ENCODE peak calls at places on chromosomes 3 and 15, in five cellular contexts. K is Peyer's patch, Q is ovary, U is A549, E is tibial nerve. L is an unnamed sample. For H3K4me1, the result is how much of the 10 kb centered on the place peaks cover.

GRCh38 chr3:127072221-127072771 is 89.4 kb downstream of the PLXNA1 start:
- DNase-seq in K (no peak), Q (no peak), U (no peak), E (no peak), L (peak)

GRCh38 chr3:64399205-64399800 is 174.0 kb upstream of the PRICKLE2 start:
- DNase-seq in K (no peak), Q (peak), U (peak), E (no peak), L (no peak)

GRCh38 chr3:98680723-98681122 is 82.4 kb upstream of the ST3GAL6 start:
- DNase-seq in K (no peak), Q (no peak), U (no peak), E (no peak), L (no peak)

GRCh38 chr3:133855772-133856171 is 39.9 kb downstream of the RAB6B start:
- DNase-seq in K (no peak), Q (no peak), U (no peak), E (no peak), L (no peak)

GRCh38 chr3:88150771-88151170 is 1.0 kb downstream of the C3orf38 start:
- DNase-seq in K (no peak), Q (no peak), U (no peak), E (no peak), L (no peak)

GRCh38 chr3:179954226-179954870 is 82.4 kb downstream of the PEX5L start:
- DNase-seq in K (no peak), Q (no peak), U (no peak), E (no peak), L (no peak)

GRCh38 chr15:92438471-92438870 is 44.8 kb downstream of the ST8SIA2 start:
- DNase-seq in K (no peak), Q (no peak), U (no peak), E (no peak), L (no peak)

GRCh38 chr3:17181413-17181907 is 296.7 kb downstream of the PLCL2 start:
- DNase-seq in K (no peak), Q (no peak), U (no peak), E (no peak), L (no peak)

DNA sequence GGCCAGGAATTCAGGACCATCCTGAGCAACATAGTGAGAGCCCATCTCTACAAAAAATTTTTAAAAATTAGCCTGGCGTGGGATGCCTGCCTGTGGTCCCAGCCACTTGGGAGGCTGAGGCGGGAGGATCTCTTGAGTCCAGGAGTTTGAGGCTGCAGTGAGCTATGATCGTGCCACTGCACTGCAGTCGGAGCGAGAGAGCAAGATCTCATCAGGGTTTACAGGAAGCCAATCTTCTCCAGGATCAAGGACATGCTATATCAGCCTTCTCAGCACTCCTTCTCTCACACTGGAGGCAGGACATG is 451 bp upstream of the STOML1 start:
- DNase-seq in K (no peak), Q (no peak), U (no peak), E (no peak), L (no peak)
- H3K4me1 ChIP-seq in K (under half), Q (under half), U (under half), E (half or more), L (under half)

GRCh38 chr3:172142074-172143059 is 103.0 kb downstream of the FNDC3B start:
- DNase-seq in K (peak), Q (no peak), U (peak), E (no peak), L (no peak)
- TF ChIP-seq POLR2A in K (no peak), Q (no peak), U (no peak), E (no peak), L (no peak)

GRCh38 chr3:188174309-188175044 is 20.5 kb downstream of the LPP start:
- DNase-seq in K (no peak), Q (no peak), U (no peak), E (no peak), L (no peak)

GRCh38 chr3:188176476-188176875 is 22.5 kb downstream of the LPP start:
- DNase-seq in K (no peak), Q (no peak), U (no peak), E (no peak), L (no peak)

GRCh38 chr3:188170461-188171459 is 16.8 kb downstream of the LPP start:
- DNase-seq in K (no peak), Q (no peak), U (peak), E (no peak), L (no peak)

GRCh38 chr3:188169826-188170455 is 16.0 kb downstream of the LPP start:
- DNase-seq in K (no peak), Q (no peak), U (no peak), E (peak), L (no peak)

DNA sequence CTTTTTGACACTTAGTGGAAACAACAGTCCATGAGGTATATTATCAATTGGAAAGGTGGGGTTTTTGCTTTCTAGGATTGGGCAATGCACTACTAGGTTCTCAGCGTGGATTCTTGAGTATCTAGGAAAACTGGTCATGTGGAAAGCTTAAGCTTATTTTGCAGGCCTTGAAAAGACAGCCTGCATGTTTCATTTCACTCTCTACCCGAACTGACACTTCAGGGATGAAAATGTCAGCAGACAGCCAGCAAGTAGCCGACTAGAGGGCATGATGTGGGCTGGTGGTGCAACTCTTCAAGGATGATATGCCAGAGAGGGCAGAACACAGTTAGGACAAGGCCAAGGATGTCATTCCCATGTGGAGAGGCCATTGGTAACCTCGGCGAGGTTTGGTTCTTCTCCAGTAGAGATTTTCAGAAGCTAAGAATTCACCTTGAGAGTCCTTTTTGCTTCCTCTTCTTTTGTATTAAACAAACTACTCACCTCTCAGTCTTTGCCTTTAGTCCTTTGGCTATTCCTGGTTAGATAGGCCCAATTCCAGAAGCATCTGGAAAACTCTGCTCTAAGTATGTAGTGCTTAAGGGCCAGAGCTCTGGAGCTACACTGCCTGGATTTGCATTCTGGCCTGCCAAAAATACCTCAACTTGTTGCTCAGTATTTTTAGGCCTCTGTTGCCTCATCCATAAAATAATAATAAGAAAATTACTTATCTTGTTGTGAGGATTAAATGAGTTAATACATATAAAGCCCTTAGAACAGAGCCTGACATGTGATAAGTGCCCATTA is 17.9 kb downstream of the LPP start:
- DNase-seq in K (no peak), Q (no peak), U (no peak), E (no peak), L (no peak)
- H3K4me1 ChIP-seq in K (under half), Q (under half), U (half or more), E (under half), L (under half)

DNA sequence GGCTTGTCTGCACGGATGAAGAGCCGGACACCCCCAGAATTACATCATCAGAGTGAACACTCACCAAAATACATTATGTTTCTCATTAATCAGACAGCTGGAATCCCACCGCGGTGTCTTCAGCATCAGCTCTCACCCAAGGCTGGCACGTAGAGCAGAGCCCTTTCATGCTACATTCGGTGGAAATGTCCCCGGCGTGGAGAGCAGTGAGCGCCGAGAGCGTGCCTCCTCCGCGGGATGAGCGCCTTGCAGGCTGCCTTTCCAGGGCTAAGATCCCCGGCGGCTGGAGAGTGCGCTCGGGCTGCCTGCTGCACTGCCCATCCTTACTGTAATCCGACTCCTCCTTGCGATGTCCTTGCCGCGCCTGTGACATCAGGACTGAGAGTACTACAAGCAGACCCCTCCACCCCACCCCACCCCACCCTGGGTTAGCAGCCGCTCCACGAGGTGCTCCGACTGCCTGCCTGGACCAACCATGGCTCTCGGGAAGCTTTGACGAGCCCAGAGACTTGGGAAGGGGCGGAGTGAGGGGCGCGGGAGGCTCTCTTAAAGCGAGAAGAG is at the start of gene ZNF385D:
- DNase-seq in K (peak), Q (peak), U (no peak), E (peak), L (peak)
- TF ChIP-seq POLR2A in K (no peak), Q (no peak), U (no peak), E (no peak), L (no peak)

DNA sequence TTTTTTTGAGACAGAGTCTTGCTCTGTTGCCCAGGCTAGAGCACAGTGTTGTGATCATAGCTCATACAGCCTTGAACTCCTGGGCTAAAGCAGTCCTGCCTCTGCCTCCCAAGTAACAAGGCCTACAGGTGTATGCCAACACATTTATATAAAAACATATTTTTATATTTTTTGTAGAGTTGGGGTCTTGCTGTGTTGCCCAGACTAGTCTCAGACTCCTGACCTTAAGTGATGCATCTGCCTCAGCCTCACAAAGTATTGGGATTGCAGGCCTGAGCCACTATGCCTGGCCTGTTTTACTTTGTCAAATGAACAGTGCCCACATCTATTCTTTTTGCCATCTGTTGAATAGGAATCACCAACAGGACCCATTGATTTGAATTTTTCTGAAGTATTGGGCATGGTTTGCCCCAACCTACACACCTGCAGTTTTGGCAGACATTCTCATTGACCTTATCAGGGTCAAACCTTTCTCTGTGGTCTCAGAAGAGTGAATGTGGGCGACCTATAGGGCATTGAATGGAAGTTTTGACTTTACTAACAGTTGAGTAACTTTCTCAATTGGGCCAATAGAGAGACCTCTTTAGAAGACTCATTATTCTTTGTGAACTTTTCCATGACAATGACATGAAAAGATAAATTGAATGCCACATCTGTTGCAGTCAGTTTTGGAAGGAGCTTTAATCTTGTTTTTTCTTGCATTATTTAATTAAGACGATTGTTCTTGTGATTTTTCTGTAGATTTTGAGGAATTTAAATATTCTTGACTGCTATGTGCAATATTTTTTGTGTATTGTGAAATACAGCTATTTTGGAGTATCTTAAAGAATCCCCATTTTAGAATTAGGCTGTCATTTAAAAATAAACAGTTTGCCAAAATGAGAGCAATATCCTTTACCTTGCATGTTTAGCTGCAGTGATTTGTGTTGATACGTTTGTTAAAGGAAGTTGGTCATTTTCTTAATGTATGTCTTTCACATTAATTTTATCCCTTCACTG is 2.7 kb downstream of the IREB2 start:
- DNase-seq in K (no peak), Q (no peak), U (no peak), E (no peak), L (no peak)
- H3K4me1 ChIP-seq in K (under half), Q (under half), U (under half), E (under half), L (under half)

GRCh38 chr3:12841085-12841969 is at the start of gene RPL32:
- DNase-seq in K (peak), Q (peak), U (peak), E (peak), L (peak)

GRCh38 chr3:12840591-12841084 is 727 bp downstream of the RPL32 start:
- DNase-seq in K (no peak), Q (no peak), U (no peak), E (no peak), L (no peak)

GRCh38 chr3:12835005-12835665 is 6.2 kb downstream of the RPL32 start:
- DNase-seq in K (no peak), Q (no peak), U (no peak), E (no peak), L (no peak)

GRCh38 chr3:12837295-12837986 is 3.9 kb downstream of the RPL32 start:
- DNase-seq in K (no peak), Q (no peak), U (no peak), E (no peak), L (no peak)

DNA sequence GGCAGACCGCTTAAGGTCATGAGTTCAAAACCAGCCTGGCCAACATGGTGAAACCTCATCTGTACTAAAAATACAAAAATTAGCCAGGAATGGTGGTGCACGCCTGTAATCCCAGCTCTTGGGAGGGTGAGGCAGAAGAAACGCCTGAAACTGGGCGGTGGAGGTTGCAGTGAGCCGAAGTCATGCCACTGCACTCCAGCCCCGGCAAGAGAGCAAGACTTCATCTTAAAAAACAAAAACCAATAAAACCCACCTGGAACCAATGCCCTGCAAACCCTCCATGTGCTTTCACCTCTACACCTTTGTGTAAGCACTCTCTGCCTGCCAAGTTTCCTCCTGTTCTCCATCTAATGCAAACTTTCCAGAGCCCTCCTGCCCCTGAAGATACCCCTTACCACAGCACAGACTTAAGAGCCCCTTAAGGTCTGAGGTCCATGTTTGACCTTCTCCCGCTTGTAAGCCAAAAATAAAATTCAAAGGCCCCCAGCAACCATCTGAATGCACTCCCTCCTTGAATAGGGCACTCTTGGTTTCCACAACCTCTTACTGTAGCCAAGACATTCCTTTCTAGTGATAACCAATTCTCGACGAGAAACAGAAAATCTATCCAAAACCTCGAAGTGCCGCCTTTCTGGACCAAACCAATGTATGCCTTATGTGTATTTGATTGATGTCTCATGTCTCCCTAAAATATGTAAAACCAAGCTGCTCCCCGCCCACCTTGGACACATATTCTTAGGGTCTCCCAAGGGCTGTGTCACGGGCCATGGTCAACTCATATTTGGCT is 3.0 kb downstream of the RPL32 start:
- DNase-seq in K (no peak), Q (no peak), U (no peak), E (no peak), L (no peak)
- TF ChIP-seq POLR2A in K (no peak), Q (no peak), U (no peak), E (no peak), L (no peak)